ENCODE peak calls at places on chromosomes 11 and 22, in four cellular contexts. One of them, this sample, is unnamed.

GRCh38 chr11:14967581-14968214 is 4.5 kb downstream of the CALCA start:
- DNase-seq in SK-N-SH: no peak
- DNase-seq in RWPE1: no peak
- DNase-seq in IMR-90: no peak
- DNase-seq in this sample: no peak

GRCh38 chr11:93403930-93404329 is 73.4 kb downstream of the DEUP1 start:
- DNase-seq in SK-N-SH: no peak
- DNase-seq in RWPE1: no peak
- DNase-seq in IMR-90: no peak
- DNase-seq in this sample: no peak

GRCh38 chr11:47106839-47107520 is 69.7 kb downstream of the ARFGAP2 start:
- DNase-seq in SK-N-SH: no peak
- DNase-seq in RWPE1: no peak
- DNase-seq in IMR-90: no peak
- DNase-seq in this sample: no peak

GRCh38 chr11:70552167-70552435 is 153.8 kb downstream of the CTTN start:
- DNase-seq in SK-N-SH: no peak
- DNase-seq in RWPE1: no peak
- DNase-seq in IMR-90: no peak
- DNase-seq in this sample: no peak

GRCh38 chr22:23383491-23384450 is 196.3 kb downstream of the IGLL1 start:
- DNase-seq in SK-N-SH: peak; percentile 83
- DNase-seq in RWPE1: no peak
- DNase-seq in IMR-90: no peak
- DNase-seq in this sample: no peak

GRCh38 chr11:133902506-133902905 is 54.3 kb downstream of the IGSF9B start:
- DNase-seq in SK-N-SH: no peak
- DNase-seq in RWPE1: no peak
- DNase-seq in IMR-90: no peak
- DNase-seq in this sample: peak; percentile 20

GRCh38 chr11:130909650-130910049 is 6.6 kb downstream of the SNX19 start:
- DNase-seq in SK-N-SH: no peak
- DNase-seq in RWPE1: peak; percentile 30
- DNase-seq in IMR-90: peak; percentile 91
- DNase-seq in this sample: no peak

GRCh38 chr22:27677895-27678458 is 123.6 kb downstream of the MN1 start:
- DNase-seq in SK-N-SH: no peak
- DNase-seq in RWPE1: no peak
- DNase-seq in IMR-90: no peak
- DNase-seq in this sample: no peak

GRCh38 chr22:40076702-40077645 is 82.2 kb downstream of the FAM83F start:
- DNase-seq in SK-N-SH: no peak
- DNase-seq in RWPE1: peak; percentile 4
- DNase-seq in IMR-90: peak; percentile 43
- DNase-seq in this sample: no peak

GRCh38 chr11:65316311-65316978 is 1.8 kb downstream of the CDC42EP2 start:
- DNase-seq in SK-N-SH: no peak
- DNase-seq in RWPE1: peak; percentile 52
- DNase-seq in IMR-90: peak; percentile 97
- DNase-seq in this sample: no peak

GRCh38 chr11:26510201-26510600 is 61.9 kb downstream of the MUC15 start:
- DNase-seq in SK-N-SH: no peak
- DNase-seq in RWPE1: no peak
- DNase-seq in IMR-90: no peak
- DNase-seq in this sample: no peak

GRCh38 chr11:46435679-46436078 is 44.1 kb upstream of the CHRM4 start:
- DNase-seq in SK-N-SH: no peak
- DNase-seq in RWPE1: no peak
- DNase-seq in IMR-90: no peak
- DNase-seq in this sample: no peak

GRCh38 chr22:20524004-20524481 is 16.6 kb downstream of the MED15 start:
- DNase-seq in SK-N-SH: peak; percentile 49
- DNase-seq in RWPE1: no peak
- DNase-seq in IMR-90: peak; percentile 65
- DNase-seq in this sample: no peak

GRCh38 chr11:18768472-18768901 is 23.1 kb downstream of the PTPN5 start:
- DNase-seq in SK-N-SH: no peak
- DNase-seq in RWPE1: no peak
- DNase-seq in IMR-90: no peak
- DNase-seq in this sample: no peak

GRCh38 chr11:98965358-98965757 is 55.4 kb upstream of the CNTN5 start:
- DNase-seq in SK-N-SH: no peak
- DNase-seq in RWPE1: no peak
- DNase-seq in IMR-90: no peak
- DNase-seq in this sample: no peak

GRCh38 chr11:44797886-44798683 is 71.3 kb downstream of the TSPAN18 start:
- DNase-seq in SK-N-SH: no peak
- DNase-seq in RWPE1: no peak
- DNase-seq in IMR-90: peak; percentile 15
- DNase-seq in this sample: no peak

GRCh38 chr22:23894710-23895598 is 771 bp downstream of the MIF start:
- DNase-seq in SK-N-SH: peak; percentile 89
- DNase-seq in RWPE1: peak; percentile 73
- DNase-seq in IMR-90: peak; percentile 63
- DNase-seq in this sample: no peak

GRCh38 chr11:100003985-100004384 is 683.1 kb upstream of the ARHGAP42 start:
- DNase-seq in SK-N-SH: no peak
- DNase-seq in RWPE1: no peak
- DNase-seq in IMR-90: no peak
- DNase-seq in this sample: no peak

GRCh38 chr11:103086461-103086860 is 5.5 kb downstream of the DCUN1D5 start:
- DNase-seq in SK-N-SH: no peak
- DNase-seq in RWPE1: no peak
- DNase-seq in IMR-90: peak; percentile 36
- DNase-seq in this sample: no peak

GRCh38 chr22:46058591-46059519 is 81.9 kb upstream of the WNT7B start:
- DNase-seq in SK-N-SH: peak; percentile 59
- DNase-seq in RWPE1: no peak
- DNase-seq in IMR-90: no peak
- DNase-seq in this sample: no peak

GRCh38 chr11:64060861-64061444 is 25.2 kb downstream of the FLRT1 start:
- DNase-seq in SK-N-SH: peak; percentile 81
- DNase-seq in RWPE1: no peak
- DNase-seq in IMR-90: no peak
- DNase-seq in this sample: no peak

GRCh38 chr11:34214961-34215805 is 109.8 kb downstream of the NAT10 start:
- DNase-seq in SK-N-SH: no peak
- DNase-seq in RWPE1: peak; percentile 74
- DNase-seq in IMR-90: peak; percentile 78
- DNase-seq in this sample: no peak

GRCh38 chr11:75740681-75741080 is 23.0 kb downstream of the MOGAT2 start:
- DNase-seq in SK-N-SH: no peak
- DNase-seq in RWPE1: no peak
- DNase-seq in IMR-90: no peak
- DNase-seq in this sample: no peak
- TF ChIP-seq CTCF in SK-N-SH: no peak
- TF ChIP-seq CTCF in RWPE1: no peak
- TF ChIP-seq CTCF in IMR-90: no peak
- TF ChIP-seq CTCF in this sample: no peak

GRCh38 chr11:20243974-20244373 is 83.7 kb upstream of the DBX1 start:
- DNase-seq in SK-N-SH: no peak
- DNase-seq in RWPE1: no peak
- DNase-seq in IMR-90: no peak
- DNase-seq in this sample: no peak
- TF ChIP-seq CTCF in SK-N-SH: peak; percentile 50
- TF ChIP-seq CTCF in RWPE1: peak; percentile 18
- TF ChIP-seq CTCF in IMR-90: no peak
- TF ChIP-seq CTCF in this sample: peak; percentile 75

GRCh38 chr11:24781288-24781687 is 284.4 kb downstream of the LUZP2 start:
- DNase-seq in SK-N-SH: no peak
- DNase-seq in RWPE1: no peak
- DNase-seq in IMR-90: no peak
- DNase-seq in this sample: no peak
- TF ChIP-seq CTCF in SK-N-SH: no peak
- TF ChIP-seq CTCF in RWPE1: no peak
- TF ChIP-seq CTCF in IMR-90: no peak
- TF ChIP-seq CTCF in this sample: peak; percentile 26

GRCh38 chr11:30131535-30131934 is 99.3 kb upstream of the FSHB start:
- DNase-seq in SK-N-SH: no peak
- DNase-seq in RWPE1: peak; percentile 4
- DNase-seq in IMR-90: no peak
- DNase-seq in this sample: no peak
- TF ChIP-seq CTCF in SK-N-SH: peak; percentile 42
- TF ChIP-seq CTCF in RWPE1: no peak
- TF ChIP-seq CTCF in IMR-90: no peak
- TF ChIP-seq CTCF in this sample: peak; percentile 49

GRCh38 chr11:62645660-62645933 is 816 bp downstream of the GANAB start:
- DNase-seq in SK-N-SH: peak; percentile 24
- DNase-seq in RWPE1: no peak
- DNase-seq in IMR-90: no peak
- DNase-seq in this sample: no peak

GRCh38 chr11:62646825-62647608 is 604 bp upstream of the GANAB start:
- DNase-seq in SK-N-SH: peak; percentile 43
- DNase-seq in RWPE1: no peak
- DNase-seq in IMR-90: no peak
- DNase-seq in this sample: no peak

GRCh38 chr11:62647609-62648005 is 1.2 kb upstream of the GANAB start:
- DNase-seq in SK-N-SH: no peak
- DNase-seq in RWPE1: no peak
- DNase-seq in IMR-90: no peak
- DNase-seq in this sample: no peak

GRCh38 chr11:62644220-62644619 is 2.2 kb downstream of the GANAB start:
- DNase-seq in SK-N-SH: no peak
- DNase-seq in RWPE1: no peak
- DNase-seq in IMR-90: no peak
- DNase-seq in this sample: no peak

DNA sequence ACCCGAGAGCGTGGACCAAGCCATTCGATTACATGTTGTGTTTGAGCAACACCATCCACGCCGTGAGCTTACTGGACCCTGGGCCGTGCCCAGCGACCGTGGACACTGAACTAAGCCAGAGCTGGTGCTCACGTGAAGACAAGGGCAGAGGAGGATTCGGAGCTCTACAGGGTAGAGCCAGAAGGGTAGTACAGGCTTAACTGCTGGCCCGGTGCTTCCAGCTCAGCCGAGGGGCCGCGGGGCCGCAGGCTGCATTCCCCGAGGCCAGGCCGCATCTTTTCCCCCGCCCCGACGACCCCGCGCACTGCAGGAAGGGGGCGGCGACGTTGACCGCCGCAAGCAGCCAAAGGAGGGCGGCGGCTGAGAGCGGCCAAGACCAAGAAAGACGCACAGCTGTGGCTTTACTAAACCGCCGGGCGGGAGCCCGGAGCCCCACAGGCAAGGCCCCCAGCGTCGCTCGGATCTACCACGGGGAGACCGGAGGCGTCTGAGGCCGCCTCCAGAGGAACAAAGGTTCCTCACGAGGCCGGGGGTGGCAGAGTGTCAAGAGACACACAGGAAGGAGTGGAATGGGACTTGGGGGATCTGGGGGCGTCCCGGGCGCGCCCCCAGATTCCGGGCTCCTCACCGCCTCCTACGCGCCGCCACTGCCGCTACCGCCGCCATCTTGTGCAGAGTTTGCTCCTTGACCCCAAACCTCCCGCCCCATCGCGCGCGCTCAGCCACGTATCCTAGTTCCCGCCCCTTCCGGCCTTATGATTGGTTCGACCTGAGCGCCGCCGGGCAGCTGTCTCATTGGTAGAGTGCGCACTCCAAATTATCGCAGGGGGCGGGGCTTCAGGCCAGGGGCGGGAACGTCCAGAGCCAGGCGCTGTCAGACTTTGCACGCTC is at the start of gene GANAB:
- DNase-seq in SK-N-SH: peak; percentile 99
- DNase-seq in RWPE1: peak; percentile 99
- DNase-seq in IMR-90: peak; percentile 96
- DNase-seq in this sample: peak; percentile 100
- TF ChIP-seq CTCF in SK-N-SH: no peak
- TF ChIP-seq CTCF in RWPE1: no peak
- TF ChIP-seq CTCF in IMR-90: no peak
- TF ChIP-seq CTCF in this sample: peak; percentile 29

GRCh38 chr11:9092085-9092484 is 686 bp upstream of the SCUBE2 start:
- DNase-seq in SK-N-SH: no peak
- DNase-seq in RWPE1: no peak
- DNase-seq in IMR-90: no peak
- DNase-seq in this sample: no peak

GRCh38 chr11:9096427-9096826 is 5.0 kb upstream of the SCUBE2 start:
- DNase-seq in SK-N-SH: no peak
- DNase-seq in RWPE1: no peak
- DNase-seq in IMR-90: no peak
- DNase-seq in this sample: no peak

GRCh38 chr11:9094420-9094819 is 3.0 kb upstream of the SCUBE2 start:
- DNase-seq in SK-N-SH: no peak
- DNase-seq in RWPE1: no peak
- DNase-seq in IMR-90: no peak
- DNase-seq in this sample: no peak

GRCh38 chr11:9092846-9093778 is 1.7 kb upstream of the SCUBE2 start:
- DNase-seq in SK-N-SH: peak; percentile 58
- DNase-seq in RWPE1: no peak
- DNase-seq in IMR-90: no peak
- DNase-seq in this sample: no peak

GRCh38 chr11:9095421-9095820 is 4.0 kb upstream of the SCUBE2 start:
- DNase-seq in SK-N-SH: no peak
- DNase-seq in RWPE1: no peak
- DNase-seq in IMR-90: no peak
- DNase-seq in this sample: no peak
- TF ChIP-seq CTCF in SK-N-SH: peak; percentile 29
- TF ChIP-seq CTCF in RWPE1: no peak
- TF ChIP-seq CTCF in IMR-90: peak; percentile 15
- TF ChIP-seq CTCF in this sample: no peak